ENCODE peak calls at places on chromosomes 2 and 18, in four cellular contexts. One of them, this sample, is unnamed.

GRCh38 chr2:41127351-41127750 is 675.5 kb upstream of the SLC8A1 start:
- DNase-seq in nucleus accumbens: no peak
- DNase-seq in HEK293T: no peak
- DNase-seq in amniotic stem cell: no peak
- DNase-seq in this sample: no peak

GRCh38 chr2:235859651-235860050 is 308.5 kb downstream of the GBX2 start:
- DNase-seq in HEK293T: no peak
- DNase-seq in amniotic stem cell: no peak
- DNase-seq in nucleus accumbens: no peak
- DNase-seq in this sample: no peak

GRCh38 chr18:32469691-32470131 is 971 bp downstream of the GAREM1 start:
- DNase-seq in amniotic stem cell: no peak
- DNase-seq in nucleus accumbens: no peak
- DNase-seq in HEK293T: peak
- DNase-seq in this sample: no peak

GRCh38 chr2:196410008-196410407 is 229.5 kb upstream of the CCDC150 start:
- DNase-seq in nucleus accumbens: no peak
- DNase-seq in HEK293T: no peak
- DNase-seq in amniotic stem cell: no peak
- DNase-seq in this sample: no peak

GRCh38 chr18:51941999-51942398 is 398.0 kb upstream of the DCC start:
- DNase-seq in nucleus accumbens: no peak
- DNase-seq in HEK293T: no peak
- DNase-seq in amniotic stem cell: no peak
- DNase-seq in this sample: no peak

GRCh38 chr2:177147093-177147694 is 65.4 kb upstream of the HNRNPA3 start:
- DNase-seq in amniotic stem cell: no peak
- DNase-seq in HEK293T: peak
- DNase-seq in nucleus accumbens: no peak
- DNase-seq in this sample: peak

GRCh38 chr18:75075016-75075305 is 134.0 kb downstream of the PTGR3 start:
- DNase-seq in nucleus accumbens: no peak
- DNase-seq in HEK293T: no peak
- DNase-seq in amniotic stem cell: no peak
- DNase-seq in this sample: no peak

GRCh38 chr2:218395826-218396687 is 3.6 kb upstream of the CTDSP1 start:
- DNase-seq in amniotic stem cell: peak
- DNase-seq in nucleus accumbens: peak
- DNase-seq in HEK293T: peak
- DNase-seq in this sample: peak

GRCh38 chr2:153059338-153060052 is 341.1 kb downstream of the ARL6IP6 start:
- DNase-seq in amniotic stem cell: no peak
- DNase-seq in HEK293T: no peak
- DNase-seq in nucleus accumbens: no peak
- DNase-seq in this sample: no peak

GRCh38 chr2:120395686-120396518 is 50.0 kb downstream of the INHBB start:
- DNase-seq in HEK293T: peak
- DNase-seq in nucleus accumbens: no peak
- DNase-seq in amniotic stem cell: no peak
- DNase-seq in this sample: no peak

GRCh38 chr18:80076379-80076778 is 32.7 kb upstream of the ADNP2 start:
- DNase-seq in nucleus accumbens: no peak
- DNase-seq in HEK293T: no peak
- DNase-seq in amniotic stem cell: no peak
- DNase-seq in this sample: no peak

GRCh38 chr2:233021771-233022170 is 8.7 kb upstream of the NGEF start:
- DNase-seq in amniotic stem cell: no peak
- DNase-seq in HEK293T: no peak
- DNase-seq in nucleus accumbens: no peak
- DNase-seq in this sample: no peak

GRCh38 chr18:46705521-46705920 is 48.5 kb upstream of the LOXHD1 start:
- DNase-seq in nucleus accumbens: no peak
- DNase-seq in HEK293T: no peak
- DNase-seq in amniotic stem cell: no peak
- DNase-seq in this sample: peak

GRCh38 chr2:195009202-195009601 is 647.8 kb upstream of the SLC39A10 start:
- DNase-seq in HEK293T: no peak
- DNase-seq in nucleus accumbens: no peak
- DNase-seq in amniotic stem cell: no peak
- DNase-seq in this sample: peak

GRCh38 chr2:170717599-170717963 is 2.4 kb downstream of the SP5 start:
- DNase-seq in HEK293T: no peak
- DNase-seq in nucleus accumbens: no peak
- DNase-seq in amniotic stem cell: no peak
- DNase-seq in this sample: no peak

GRCh38 chr2:56297671-56298070 is 113.9 kb downstream of the CCDC85A start:
- DNase-seq in amniotic stem cell: no peak
- DNase-seq in nucleus accumbens: no peak
- DNase-seq in HEK293T: no peak
- DNase-seq in this sample: no peak

GRCh38 chr2:20538308-20539132 is 91.6 kb downstream of the RHOB start:
- DNase-seq in amniotic stem cell: no peak
- DNase-seq in nucleus accumbens: no peak
- DNase-seq in HEK293T: no peak
- DNase-seq in this sample: no peak